ENCODE peak calls at places on chromosomes 11 and 22, in ten cellular contexts. P, T, F, X, D, R, S, V, N and E are unnamed samples.

GRCh38 chr11:71463331-71464211 is 10.6 kb downstream of the NADSYN1 start:
- DNase-seq in P (no peak), T (no peak), F (no peak), X (no peak), D (no peak), R (no peak), S (no peak), V (no peak), N (no peak), E (no peak)

GRCh38 chr22:17387356-17387755 is 18.1 kb downstream of the CECR2 start:
- DNase-seq in P (no peak), T (no peak), F (no peak), X (no peak), D (no peak), R (no peak), S (no peak), V (no peak), N (no peak), E (no peak)

GRCh38 chr11:34261820-34262219 is 96.0 kb downstream of the ABTB2 start:
- DNase-seq in P (no peak), T (peak), F (no peak), X (no peak), D (no peak), R (no peak), S (no peak), V (no peak), N (no peak), E (no peak)

GRCh38 chr22:19799322-19800190 is 39.0 kb downstream of the TBX1 start:
- DNase-seq in P (no peak), T (no peak), F (peak), X (no peak), D (no peak), R (no peak), S (no peak), V (no peak), N (no peak), E (peak)

GRCh38 chr11:34051349-34052035 is at the start of gene CAPRIN1:
- DNase-seq in P (peak), T (peak), F (peak), X (peak), D (peak), R (peak), S (peak), V (peak), N (peak), E (peak)

GRCh38 chr11:2387266-2387982 is 10.3 kb downstream of the CD81 start:
- DNase-seq in P (no peak), T (peak), F (peak), X (no peak), D (no peak), R (peak), S (no peak), V (no peak), N (no peak), E (peak)

GRCh38 chr11:38517991-38518390 is 1920.0 kb upstream of the RAG2 start:
- DNase-seq in P (no peak), T (no peak), F (no peak), X (no peak), D (no peak), R (no peak), S (no peak), V (no peak), N (no peak), E (no peak)

GRCh38 chr22:19456541-19456940 is 9.0 kb upstream of the C22orf39 start:
- DNase-seq in P (no peak), T (no peak), F (no peak), X (no peak), D (no peak), R (no peak), S (no peak), V (no peak), N (no peak), E (no peak)

GRCh38 chr11:123083623-123084029 is 21.7 kb upstream of the HSPA8 start:
- DNase-seq in P (no peak), T (peak), F (peak), X (peak), D (peak), R (no peak), S (peak), V (peak), N (peak), E (peak)

GRCh38 chr11:70762810-70763209 is 364.5 kb downstream of the CTTN start:
- DNase-seq in P (no peak), T (no peak), F (no peak), X (no peak), D (no peak), R (no peak), S (no peak), V (no peak), N (no peak), E (no peak)

GRCh38 chr11:81966340-81966739 is 767.3 kb downstream of the FAM181B start:
- DNase-seq in P (no peak), T (no peak), F (no peak), X (no peak), D (no peak), R (no peak), S (no peak), V (no peak), N (no peak), E (no peak)

GRCh38 chr11:70527046-70527395 is 128.7 kb downstream of the CTTN start:
- DNase-seq in P (no peak), T (no peak), F (no peak), X (no peak), D (no peak), R (no peak), S (no peak), V (no peak), N (no peak), E (no peak)

GRCh38 chr11:19027829-19028595 is 32.5 kb downstream of the MRGPRX2 start:
- DNase-seq in P (no peak), T (peak), F (peak), X (peak), D (no peak), R (no peak), S (no peak), V (peak), N (peak), E (peak)

GRCh38 chr22:40237788-40238424 is 60.2 kb downstream of the TNRC6B start:
- DNase-seq in P (no peak), T (no peak), F (no peak), X (no peak), D (no peak), R (no peak), S (no peak), V (no peak), N (no peak), E (no peak)

GRCh38 chr11:128422576-128423370 is 164.6 kb downstream of the ETS1 start:
- DNase-seq in P (no peak), T (no peak), F (no peak), X (no peak), D (peak), R (no peak), S (no peak), V (no peak), N (no peak), E (no peak)

GRCh38 chr11:123815116-123815515 is 9.0 kb upstream of the OR6M1 start:
- DNase-seq in P (no peak), T (no peak), F (no peak), X (no peak), D (no peak), R (no peak), S (no peak), V (no peak), N (no peak), E (no peak)

GRCh38 chr11:45100338-45100737 is 46.1 kb upstream of the PRDM11 start:
- DNase-seq in P (no peak), T (peak), F (peak), X (no peak), D (no peak), R (no peak), S (no peak), V (no peak), N (peak), E (peak)

GRCh38 chr11:77171885-77172665 is 44.0 kb downstream of the MYO7A start:
- DNase-seq in P (peak), T (no peak), F (no peak), X (no peak), D (no peak), R (no peak), S (no peak), V (no peak), N (no peak), E (no peak)

GRCh38 chr11:36447514-36447913 is 62.6 kb downstream of the TRAF6 start:
- DNase-seq in P (no peak), T (no peak), F (peak), X (no peak), D (no peak), R (no peak), S (no peak), V (no peak), N (no peak), E (no peak)

GRCh38 chr11:12005476-12005875 is 3.0 kb downstream of the DKK3 start:
- DNase-seq in P (no peak), T (peak), F (peak), X (no peak), D (no peak), R (no peak), S (no peak), V (no peak), N (no peak), E (peak)

GRCh38 chr22:43901976-43902643 is 10.3 kb upstream of the PNPLA5 start:
- DNase-seq in P (no peak), T (peak), F (peak), X (no peak), D (no peak), R (no peak), S (no peak), V (peak), N (peak), E (peak)

GRCh38 chr11:10233581-10233980 is 60.4 kb downstream of the SBF2 start:
- DNase-seq in P (no peak), T (peak), F (peak), X (peak), D (no peak), R (no peak), S (no peak), V (peak), N (no peak), E (peak)

GRCh38 chr11:2511421-2512369 is 66.9 kb downstream of the KCNQ1 start:
- DNase-seq in P (no peak), T (no peak), F (no peak), X (no peak), D (no peak), R (no peak), S (peak), V (no peak), N (no peak), E (no peak)

GRCh38 chr11:92376146-92376599 is 151.6 kb downstream of the FAT3 start:
- DNase-seq in P (no peak), T (peak), F (no peak), X (no peak), D (no peak), R (no peak), S (no peak), V (no peak), N (no peak), E (peak)

GRCh38 chr11:113176971-113177370 is 137.4 kb upstream of the TTC12 start:
- DNase-seq in P (no peak), T (peak), F (peak), X (no peak), D (no peak), R (no peak), S (no peak), V (peak), N (no peak), E (peak)

GRCh38 chr11:126901783-126902182 is 98.8 kb downstream of the KIRREL3 start:
- DNase-seq in P (no peak), T (no peak), F (no peak), X (no peak), D (no peak), R (no peak), S (no peak), V (no peak), N (no peak), E (no peak)

GRCh38 chr22:24887260-24887659 is 59.2 kb downstream of the LHFPL7 start:
- DNase-seq in P (no peak), T (no peak), F (no peak), X (no peak), D (no peak), R (no peak), S (no peak), V (no peak), N (no peak), E (no peak)

GRCh38 chr22:31616315-31616980 is 45.6 kb downstream of the PISD start:
- DNase-seq in P (no peak), T (peak), F (no peak), X (no peak), D (no peak), R (peak), S (no peak), V (no peak), N (no peak), E (no peak)

GRCh38 chr22:37442537-37442936 is 15.3 kb upstream of the ELFN2 start:
- DNase-seq in P (no peak), T (peak), F (peak), X (peak), D (no peak), R (no peak), S (no peak), V (peak), N (no peak), E (peak)

GRCh38 chr22:30262917-30263741 is 3.5 kb downstream of the OSM start:
- DNase-seq in P (peak), T (no peak), F (peak), X (no peak), D (peak), R (peak), S (peak), V (peak), N (no peak), E (peak)

GRCh38 chr11:47390084-47390760 is 11.9 kb upstream of the SPI1 start:
- DNase-seq in P (no peak), T (no peak), F (no peak), X (no peak), D (no peak), R (no peak), S (no peak), V (no peak), N (no peak), E (no peak)

GRCh38 chr11:699753-700152 is 4.1 kb downstream of the TMEM80 start:
- DNase-seq in P (no peak), T (no peak), F (no peak), X (no peak), D (no peak), R (no peak), S (no peak), V (no peak), N (no peak), E (no peak)

GRCh38 chr11:43518407-43519165 is 159.9 kb downstream of the TTC17 start:
- DNase-seq in P (no peak), T (peak), F (no peak), X (no peak), D (no peak), R (no peak), S (no peak), V (no peak), N (no peak), E (peak)

GRCh38 chr11:75429902-75430691 is 2.9 kb downstream of the KLHL35 start:
- DNase-seq in P (peak), T (peak), F (peak), X (no peak), D (peak), R (no peak), S (peak), V (no peak), N (peak), E (peak)

GRCh38 chr11:64802370-64803162 is 448 bp downstream of the MAP4K2 start:
- DNase-seq in P (no peak), T (no peak), F (no peak), X (no peak), D (peak), R (no peak), S (peak), V (no peak), N (no peak), E (peak)

GRCh38 chr11:122697636-122698167 is 42.2 kb downstream of the UBASH3B start:
- DNase-seq in P (no peak), T (peak), F (peak), X (no peak), D (peak), R (peak), S (no peak), V (peak), N (peak), E (peak)

GRCh38 chr11:108983621-108984020 is 318.8 kb downstream of the DDX10 start:
- DNase-seq in P (no peak), T (no peak), F (no peak), X (no peak), D (no peak), R (no peak), S (no peak), V (peak), N (no peak), E (no peak)